ENCODE peak calls at places on chromosomes 3 and 15, in ten cellular contexts. U is brain microvascular endothelial cell, K is psoas muscle, N is left ventricle myocardium inferior, E is tibial artery, D is Peyer's patch, O is neural progenitor cell, A is thoracic aorta, C is heart right ventricle, T is cardiac muscle cell. I is an unnamed sample.
A peak's percentile ranks its signal among the peaks of the same experiment; 100 is the strongest.

GRCh38 chr15:48581221-48581620 is 64.3 kb downstream of the FBN1 start:
- DNase-seq in U (no peak), K (no peak), N (no peak), E (no peak), D (no peak), O (no peak), A (no peak), C (no peak), T (peak; percentile 43), I (no peak)

GRCh38 chr3:25428003-25428861 is at the start of gene RARB:
- DNase-seq in U (peak; percentile 99), K (peak; percentile 53), N (peak; percentile 68), E (peak; percentile 85), D (no peak), O (peak; percentile 73), A (peak; percentile 21), C (peak; percentile 84), T (peak; percentile 97), I (no peak)

GRCh38 chr15:73322665-73323373 is 45.9 kb downstream of the HCN4 start:
- DNase-seq in U (no peak), K (no peak), N (no peak), E (peak; percentile 61), D (no peak), O (no peak), A (no peak), C (no peak), T (no peak), I (no peak)

GRCh38 chr3:129824926-129825541 is 68.5 kb downstream of the TMCC1 start:
- DNase-seq in U (no peak), K (no peak), N (no peak), E (no peak), D (no peak), O (peak; percentile 78), A (no peak), C (peak; percentile 42), T (peak; percentile 67), I (peak; percentile 25)

GRCh38 chr3:188947983-188948657 is 223.7 kb upstream of the TPRG1 start:
- DNase-seq in U (peak; percentile 92), K (peak; percentile 93), N (peak; percentile 92), E (peak; percentile 99), D (peak; percentile 55), O (peak; percentile 86), A (peak; percentile 93), C (peak; percentile 97), T (peak; percentile 100), I (peak; percentile 79)

GRCh38 chr15:66939451-66940023 is 125.9 kb upstream of the SMAD3 start:
- DNase-seq in U (no peak), K (no peak), N (no peak), E (peak; percentile 44), D (no peak), O (no peak), A (no peak), C (no peak), T (no peak), I (no peak)

GRCh38 chr3:63450023-63450422 is 171.9 kb downstream of the SYNPR start:
- DNase-seq in U (no peak), K (no peak), N (no peak), E (no peak), D (no peak), O (no peak), A (no peak), C (no peak), T (no peak), I (no peak)

GRCh38 chr3:75192065-75192658 is 472.0 kb upstream of the FRG2C start:
- DNase-seq in U (peak; percentile 39), K (no peak), N (no peak), E (no peak), D (peak; percentile 18), O (peak; percentile 58), A (no peak), C (peak; percentile 5), T (peak; percentile 50), I (no peak)

GRCh38 chr15:67024322-67024997 is 40.9 kb upstream of the SMAD3 start:
- DNase-seq in U (peak; percentile 95), K (peak; percentile 71), N (peak; percentile 71), E (peak; percentile 92), D (no peak), O (no peak), A (peak; percentile 62), C (peak; percentile 87), T (peak; percentile 97), I (peak; percentile 28)

GRCh38 chr3:43043071-43043766 is 62.7 kb downstream of the POMGNT2 start:
- DNase-seq in U (no peak), K (no peak), N (no peak), E (no peak), D (no peak), O (no peak), A (no peak), C (no peak), T (no peak), I (no peak)

GRCh38 chr3:152270145-152270870 is 1.6 kb downstream of the MBNL1 start:
- DNase-seq in U (no peak), K (no peak), N (no peak), E (no peak), D (no peak), O (peak; percentile 15), A (no peak), C (no peak), T (peak; percentile 38), I (no peak)

GRCh38 chr3:70433091-70433490 is 120.7 kb upstream of the MDFIC2 start:
- DNase-seq in U (peak; percentile 73), K (no peak), N (no peak), E (no peak), D (no peak), O (no peak), A (no peak), C (no peak), T (peak; percentile 0), I (no peak)

GRCh38 chr3:109702252-109702651 is 364.9 kb upstream of the DPPA4 start:
- DNase-seq in U (peak; percentile 88), K (no peak), N (no peak), E (no peak), D (no peak), O (no peak), A (no peak), C (no peak), T (peak; percentile 56), I (no peak)

GRCh38 chr3:155411500-155412223 is 118.2 kb upstream of the STRIT1 start:
- DNase-seq in U (no peak), K (no peak), N (no peak), E (no peak), D (no peak), O (no peak), A (no peak), C (no peak), T (no peak), I (no peak)
- TF ChIP-seq CTCF in U (no peak), K (no peak), N (no peak), E (no peak), D (no peak), O (no peak), A (no peak), C (no peak), T (no peak), I (no peak)

GRCh38 chr3:66386011-66386924 is 114.6 kb downstream of the LRIG1 start:
- DNase-seq in U (no peak), K (no peak), N (no peak), E (no peak), D (peak; percentile 51), O (no peak), A (no peak), C (no peak), T (no peak), I (no peak)
- H3K4me3 ChIP-seq in U (no peak overlapping the region), K (no peak overlapping the region), N (no peak overlapping the region), E (no peak overlapping the region), D (no peak overlapping the region), O (no peak overlapping the region), A (no peak overlapping the region), C (no peak overlapping the region), T (no peak overlapping the region), I (no peak overlapping the region)

GRCh38 chr15:54719325-54719724 is 477.4 kb downstream of the RSL24D1 start:
- DNase-seq in U (no peak), K (no peak), N (no peak), E (no peak), D (no peak), O (no peak), A (no peak), C (no peak), T (no peak), I (no peak)

GRCh38 chr15:54722342-54722986 is 474.3 kb downstream of the RSL24D1 start:
- DNase-seq in U (no peak), K (no peak), N (no peak), E (no peak), D (no peak), O (no peak), A (no peak), C (no peak), T (no peak), I (no peak)
- H3K27ac ChIP-seq in U (no peak overlapping the region), K (no peak overlapping the region), N (no peak overlapping the region), E (no peak overlapping the region), D (no peak overlapping the region), O (no peak overlapping the region), A (no peak overlapping the region), C (no peak overlapping the region), T (no peak overlapping the region), I (no peak overlapping the region)

DNA sequence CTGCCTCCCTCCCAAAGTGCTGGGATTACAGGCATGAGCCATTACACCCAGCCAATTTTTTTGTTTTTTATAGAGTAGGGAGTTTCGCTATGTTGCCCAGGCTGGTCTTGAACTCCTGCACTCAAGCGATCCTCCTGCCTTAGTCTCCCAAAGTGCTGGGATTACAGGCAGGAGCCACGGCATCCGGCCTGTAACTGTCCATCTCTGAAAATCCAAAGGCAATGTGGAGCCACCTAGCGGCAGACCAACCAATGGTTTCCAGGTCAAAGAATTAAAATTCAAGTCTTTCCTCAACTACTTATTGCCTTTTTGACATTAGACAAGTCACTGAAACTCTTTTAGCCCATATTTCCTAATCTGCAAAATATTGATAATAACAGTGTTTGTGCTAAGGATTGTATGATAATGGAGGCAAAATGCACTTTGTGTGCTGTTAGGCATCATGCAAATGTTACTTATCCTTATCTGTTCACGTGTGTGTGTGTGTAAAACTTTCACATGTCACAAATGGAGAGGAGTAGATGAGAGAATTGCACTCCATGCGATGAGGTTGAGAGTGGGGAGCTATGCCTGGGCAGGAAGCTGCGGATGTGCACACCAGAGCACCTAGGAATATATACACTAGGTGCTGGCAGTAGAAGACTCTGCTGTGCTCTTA is 48.7 kb downstream of the COL8A1 start:
- DNase-seq in U (peak; percentile 60), K (peak; percentile 53), N (peak; percentile 40), E (peak; percentile 81), D (no peak), O (peak; percentile 69), A (no peak), C (peak; percentile 55), T (peak; percentile 86), I (peak; percentile 56)
- TF ChIP-seq CTCF in U (peak; percentile 78), K (peak; percentile 61), N (peak; percentile 80), E (peak; percentile 61), D (no peak), O (peak; percentile 84), A (peak; percentile 62), C (peak; percentile 70), T (peak; percentile 66), I (peak; percentile 73)